ENCODE peak calls at places on chromosomes 7 and 10, in four cellular contexts. P is fibroblast of lung, W is GM23248, A is endothelial cell of umbilical vein. Y is an unnamed sample.
A peak's percentile ranks its signal among the peaks of the same experiment; 100 is the strongest.

GRCh38 chr7:64881461-64882287 is 21.4 kb upstream of the ZNF273 start:
- DNase-seq in A (no peak), P (no peak), W (no peak), Y (peak; percentile 58)

GRCh38 chr10:4983615-4984216 is 19.9 kb downstream of the AKR1C2 start:
- DNase-seq in A (no peak), W (no peak), P (no peak), Y (no peak)

GRCh38 chr10:49134327-49134726 is 506 bp upstream of the FAM170B start:
- DNase-seq in P (no peak), W (no peak), A (no peak), Y (no peak)

GRCh38 chr7:111077001-111077400 is 13.9 kb upstream of the LRRN3 start:
- DNase-seq in W (no peak), P (no peak), A (no peak), Y (no peak)

GRCh38 chr7:153522261-153522660 is 529.9 kb upstream of the DPP6 start:
- DNase-seq in W (no peak), A (no peak), P (no peak), Y (peak; percentile 44)

GRCh38 chr10:78121801-78122200 is 88.1 kb downstream of the RPS24 start:
- DNase-seq in P (no peak), W (no peak), A (no peak), Y (no peak)

GRCh38 chr10:89609730-89610393 is 35.2 kb downstream of the PANK1 start:
- DNase-seq in A (no peak), W (no peak), P (no peak), Y (no peak)

GRCh38 chr7:51621956-51622355 is 305.3 kb upstream of the COBL start:
- DNase-seq in P (no peak), W (no peak), A (no peak), Y (no peak)

GRCh38 chr10:59373071-59373470 is 10.7 kb upstream of the FAM13C start:
- DNase-seq in P (peak; percentile 66), W (peak; percentile 49), A (no peak), Y (no peak)

GRCh38 chr10:131200856-131201470 is 110.6 kb downstream of the TCERG1L start:
- DNase-seq in A (no peak), P (no peak), W (no peak), Y (no peak)

GRCh38 chr10:100728928-100729876 is 16.2 kb upstream of the PAX2 start:
- DNase-seq in A (no peak), W (peak; percentile 71), P (peak; percentile 5), Y (peak; percentile 96)

GRCh38 chr10:79468841-79469585 is 23.6 kb upstream of the ZCCHC24 start:
- DNase-seq in P (no peak), W (no peak), A (no peak), Y (no peak)

GRCh38 chr10:16646474-16647059 is 124.9 kb upstream of the C1QL3 start:
- DNase-seq in P (no peak), A (no peak), W (no peak), Y (no peak)

GRCh38 chr10:50224330-50224952 is 26.9 kb downstream of the ASAH2 start:
- DNase-seq in W (peak; percentile 90), A (peak; percentile 55), P (peak; percentile 70), Y (peak; percentile 29)

GRCh38 chr10:132705173-132705572 is 80.8 kb downstream of the NKX6-2 start:
- DNase-seq in P (no peak), A (no peak), W (no peak), Y (no peak)

GRCh38 chr10:74437822-74438221 is 286.8 kb downstream of the ADK start:
- DNase-seq in P (peak; percentile 40), A (no peak), W (peak; percentile 81), Y (peak; percentile 50)

GRCh38 chr7:88628363-88629085 is 131.0 kb upstream of the ZNF804B start:
- DNase-seq in A (no peak), P (no peak), W (no peak), Y (no peak)

GRCh38 chr10:94666391-94667102 is 17.0 kb upstream of the CYP2C18 start:
- DNase-seq in W (no peak), A (no peak), P (no peak), Y (peak; percentile 19)

GRCh38 chr10:123854498-123854897 is 37.1 kb downstream of the CPXM2 start:
- DNase-seq in P (no peak), W (no peak), A (no peak), Y (no peak)

GRCh38 chr10:62038609-62039190 is 137.2 kb downstream of the ARID5B start:
- DNase-seq in P (peak; percentile 84), W (peak; percentile 88), A (peak; percentile 85), Y (peak; percentile 54)

GRCh38 chr7:106064836-106065559 is 47.1 kb downstream of the SYPL1 start:
- DNase-seq in W (peak; percentile 99), A (peak; percentile 88), P (peak; percentile 96), Y (peak; percentile 98)

GRCh38 chr10:8049874-8050560 is 4.5 kb upstream of the GATA3 start:
- DNase-seq in W (no peak), P (no peak), A (peak; percentile 59), Y (peak; percentile 91)
- H3K4me1 ChIP-seq in W (peaks cover 3% of the 10 kb centered on the region), P (peaks cover 5% of the 10 kb centered on the region), A (peaks cover 49% of the 10 kb centered on the region), Y (peaks cover 6% of the 10 kb centered on the region)

GRCh38 chr7:38190010-38190409 is 12.0 kb downstream of the STARD3NL start:
- DNase-seq in A (no peak), W (peak; percentile 67), P (no peak), Y (no peak)
- H3K27ac ChIP-seq in A (no peak overlapping the region), W (no peak overlapping the region), P (no peak overlapping the region), Y (peak overlapping the region; percentile 34)

DNA sequence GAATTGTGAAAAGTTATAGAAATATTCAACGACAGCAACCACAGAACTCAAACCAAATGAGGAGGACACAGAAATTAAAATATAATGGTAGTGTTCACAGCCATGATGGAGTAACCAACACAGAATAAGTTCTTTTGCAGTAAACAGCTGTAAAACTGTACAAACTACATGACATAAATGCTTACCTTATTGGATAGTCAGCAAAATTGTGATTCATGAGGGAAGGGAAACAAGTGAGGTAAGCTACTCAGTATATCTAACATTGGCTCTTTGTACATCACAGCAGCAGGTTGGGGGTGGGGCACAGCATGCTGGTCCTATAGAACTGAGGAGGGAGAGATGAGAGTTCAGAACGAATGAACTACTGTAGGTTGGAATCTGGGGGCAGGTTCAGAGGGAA is 86.4 kb downstream of the CDC14C start:
- DNase-seq in P (no peak), W (no peak), A (no peak), Y (no peak)
- H2AFZ ChIP-seq in P (no peak overlapping the region), W (no peak overlapping the region), A (no peak overlapping the region), Y (no peak overlapping the region)

GRCh38 chr7:21941570-21942224 is 4.0 kb downstream of the CDCA7L start:
- DNase-seq in W (peak; percentile 72), P (no peak), A (no peak), Y (peak; percentile 73)

GRCh38 chr7:21939136-21939857 is 6.4 kb downstream of the CDCA7L start:
- DNase-seq in W (peak; percentile 43), P (no peak), A (peak; percentile 88), Y (no peak)

GRCh38 chr7:21939858-21940322 is 5.8 kb downstream of the CDCA7L start:
- DNase-seq in P (no peak), A (no peak), W (no peak), Y (no peak)

GRCh38 chr7:21934824-21935223 is 10.9 kb downstream of the CDCA7L start:
- DNase-seq in W (no peak), P (no peak), A (no peak), Y (no peak)

DNA sequence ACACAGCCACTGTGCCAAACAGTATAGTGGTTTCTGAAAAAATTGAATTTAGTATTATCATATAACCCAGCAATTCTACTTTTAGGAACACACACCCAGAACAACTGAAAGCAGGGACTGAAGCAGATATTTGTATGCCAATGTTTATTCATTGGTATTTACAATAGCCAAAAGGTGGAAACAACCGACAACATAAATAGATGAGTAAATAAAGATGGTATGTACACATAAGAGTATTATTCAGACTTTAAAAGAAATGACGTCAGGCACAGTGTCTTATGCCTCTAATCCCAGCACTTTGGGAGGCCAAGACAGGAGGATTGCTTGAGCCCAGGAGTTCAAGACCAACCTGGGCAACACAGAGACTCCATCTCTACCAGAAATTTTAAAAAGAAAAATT is 7.2 kb downstream of the CDCA7L start:
- DNase-seq in W (no peak), P (no peak), A (no peak), Y (no peak)
- H3K4me1 ChIP-seq in W (peaks cover 34% of the 10 kb centered on the region), P (no peaks in the 10 kb centered on the region), A (peaks cover 40% of the 10 kb centered on the region), Y (peaks cover 20% of the 10 kb centered on the region)

DNA sequence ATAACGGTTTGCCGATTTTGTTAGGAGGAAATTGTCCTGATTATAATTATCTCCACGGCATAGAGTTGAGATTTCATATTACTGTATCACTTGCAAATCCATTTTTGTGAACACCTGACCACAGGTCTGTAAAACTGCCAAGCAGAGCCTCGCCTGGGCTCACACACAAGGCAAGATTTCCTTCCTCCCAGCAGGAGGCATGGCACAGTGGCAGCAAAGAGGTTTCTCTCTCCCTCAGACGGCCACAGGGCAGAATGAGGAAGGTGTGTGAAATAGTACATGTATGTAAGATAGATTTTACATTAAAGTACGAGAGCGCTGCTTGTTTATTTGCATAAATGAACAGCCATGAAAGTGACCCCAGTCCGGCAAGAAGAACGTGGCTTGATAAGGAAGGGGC is 130.1 kb downstream of the CELF2 start:
- DNase-seq in W (no peak), A (no peak), P (no peak), Y (no peak)
- H3K27ac ChIP-seq in W (no peak overlapping the region), A (no peak overlapping the region), P (no peak overlapping the region), Y (no peak overlapping the region)

GRCh38 chr7:123994449-123994848 is 38.4 kb downstream of the TMEM229A start:
- DNase-seq in P (no peak), A (no peak), W (no peak), Y (no peak)
- H2AFZ ChIP-seq in P (no peak overlapping the region), A (no peak overlapping the region), W (no peak overlapping the region), Y (no peak overlapping the region)

Y was measured in osteoblast.